ENCODE peak calls at places on chromosomes 13 and 19, in five cellular contexts. U is naive thymus-derived CD4-positive, alpha-beta T cell; F is Panc1; M is aorta; P is memory B cell. X is an unnamed sample.

GRCh38 chr13:110396476-110396875 is 89.4 kb downstream of the COL4A2 start:
- ATAC-seq in U (no peak), F (no peak), P (no peak), M (no peak), X (no peak)

GRCh38 chr13:30908416-30908980 is 2.4 kb downstream of the MEDAG start:
- ATAC-seq in U (no peak), M (peak; percentile 74), P (no peak), F (no peak), X (no peak)

GRCh38 chr13:20369886-20370361 is 137.8 kb upstream of the GJB6 start:
- ATAC-seq in U (no peak), M (no peak), F (no peak), P (no peak), X (peak; percentile 89)

GRCh38 chr19:35317464-35318043 is 11.4 kb upstream of the CD22 start:
- ATAC-seq in U (no peak), P (no peak), F (peak; percentile 29), M (no peak), X (no peak)

GRCh38 chr13:98648141-98648540 is 71.2 kb upstream of the STK24 start:
- ATAC-seq in M (no peak), U (no peak), P (no peak), F (no peak), X (no peak)

GRCh38 chr13:63972328-63972727 is 2556.7 kb upstream of the PCDH20 start:
- ATAC-seq in U (no peak), M (no peak), F (no peak), P (no peak), X (no peak)

GRCh38 chr13:113848431-113849260 is 15.2 kb downstream of the GAS6 start:
- ATAC-seq in M (no peak), P (no peak), F (no peak), U (no peak), X (no peak)

GRCh38 chr19:10896851-10897526 is 25.6 kb downstream of the CARM1 start:
- ATAC-seq in F (no peak), M (no peak), P (peak; percentile 44), U (peak; percentile 51), X (peak; percentile 44)

GRCh38 chr19:38564981-38565685 is 52.6 kb downstream of the MAP4K1 start:
- ATAC-seq in M (no peak), P (peak; percentile 64), F (peak; percentile 83), U (peak; percentile 50), X (peak; percentile 54)

X was measured in activated T-helper 17 cell treated with anti-CD3 and anti-CD28 coated beads, Interleukin-2, amount 50 U/mL, for 72 hours.